ENCODE peak calls at places on chromosomes 11 and 22, in nine cellular contexts. T is right lobe of liver, O is Caco-2, D is lung, E is AG04450, G is cardiac fibroblast, L is cardiac muscle cell, S is tibial nerve, M is brain microvascular endothelial cell. C is an unnamed sample.

GRCh38 chr11:102791271-102792036 is 6.5 kb downstream of the MMP1 start:
- DNase-seq in T (no peak), O (no peak), D (no peak), E (no peak), G (no peak), L (no peak), S (no peak), M (no peak), C (no peak)

GRCh38 chr11:116219171-116219635 is 553.6 kb downstream of the BUD13 start:
- DNase-seq in T (no peak), O (peak), D (no peak), E (no peak), G (no peak), L (no peak), S (no peak), M (no peak), C (no peak)

GRCh38 chr11:107549253-107549953 is 16.1 kb downstream of the ALKBH8 start:
- DNase-seq in T (no peak), O (no peak), D (no peak), E (no peak), G (peak), L (peak), S (no peak), M (peak), C (peak)

GRCh38 chr11:69415411-69416122 is 65.9 kb upstream of the LINC01488 start:
- DNase-seq in T (no peak), O (no peak), D (no peak), E (no peak), G (no peak), L (no peak), S (no peak), M (no peak), C (no peak)

GRCh38 chr11:2582958-2583604 is 116.7 kb downstream of the KCNQ1OT1 start:
- DNase-seq in T (peak), O (no peak), D (no peak), E (no peak), G (no peak), L (no peak), S (no peak), M (no peak), C (peak)

GRCh38 chr22:20810645-20811044 is 36.7 kb downstream of the SERPIND1 start:
- DNase-seq in T (no peak), O (no peak), D (no peak), E (no peak), G (no peak), L (no peak), S (no peak), M (no peak), C (no peak)

GRCh38 chr11:86374121-86374520 is 566 bp upstream of the CCDC81 start:
- DNase-seq in T (no peak), O (no peak), D (no peak), E (no peak), G (no peak), L (no peak), S (no peak), M (no peak), C (no peak)

GRCh38 chr11:102448869-102449224 is 3.7 kb downstream of the TMEM123 start:
- DNase-seq in T (no peak), O (no peak), D (no peak), E (no peak), G (no peak), L (no peak), S (no peak), M (no peak), C (peak)

GRCh38 chr22:50118557-50119168 is 28.9 kb downstream of the MOV10L1 start:
- DNase-seq in T (no peak), O (peak), D (peak), E (peak), G (peak), L (peak), S (no peak), M (peak), C (peak)

GRCh38 chr22:30265851-30266444 is 703 bp downstream of the OSM start:
- DNase-seq in T (peak), O (no peak), D (peak), E (no peak), G (no peak), L (no peak), S (no peak), M (no peak), C (no peak)

GRCh38 chr11:27719575-27719925 is 19.3 kb upstream of the BDNF start:
- DNase-seq in T (no peak), O (no peak), D (no peak), E (no peak), G (no peak), L (no peak), S (no peak), M (no peak), C (no peak)

GRCh38 chr11:69339041-69339733 is 45.2 kb downstream of the MYEOV start:
- DNase-seq in T (no peak), O (peak), D (peak), E (no peak), G (no peak), L (no peak), S (no peak), M (no peak), C (no peak)

GRCh38 chr11:69120096-69120875 is 35.4 kb upstream of the SMIM38 start:
- DNase-seq in T (no peak), O (no peak), D (no peak), E (no peak), G (no peak), L (no peak), S (no peak), M (no peak), C (no peak)

GRCh38 chr11:28077524-28077923 is 30.4 kb downstream of the KIF18A start:
- DNase-seq in T (no peak), O (no peak), D (no peak), E (no peak), G (no peak), L (no peak), S (no peak), M (no peak), C (no peak)

GRCh38 chr11:47905358-47906059 is 57.4 kb upstream of the NUP160 start:
- DNase-seq in T (no peak), O (no peak), D (no peak), E (no peak), G (peak), L (peak), S (no peak), M (peak), C (peak)

GRCh38 chr11:120303004-120303637 is 22.0 kb upstream of the TLCD5 start:
- DNase-seq in T (peak), O (peak), D (peak), E (peak), G (peak), L (peak), S (peak), M (peak), C (peak)

GRCh38 chr22:20641919-20642579 is 131.9 kb upstream of the SERPIND1 start:
- DNase-seq in T (no peak), O (no peak), D (no peak), E (no peak), G (no peak), L (no peak), S (no peak), M (no peak), C (no peak)

GRCh38 chr11:17839450-17839849 is 104.9 kb downstream of the KCNC1 start:
- DNase-seq in T (no peak), O (no peak), D (no peak), E (no peak), G (no peak), L (no peak), S (no peak), M (no peak), C (no peak)

GRCh38 chr11:123511037-123511870 is 81.2 kb downstream of the GRAMD1B start:
- DNase-seq in T (peak), O (peak), D (peak), E (peak), G (peak), L (peak), S (peak), M (peak), C (peak)

GRCh38 chr22:28379075-28379806 is 300.4 kb downstream of the TTC28 start:
- DNase-seq in T (no peak), O (no peak), D (no peak), E (no peak), G (peak), L (peak), S (no peak), M (no peak), C (no peak)

GRCh38 chr11:86099727-86100320 is 30.9 kb upstream of the PICALM start:
- DNase-seq in T (peak), O (no peak), D (no peak), E (no peak), G (no peak), L (peak), S (no peak), M (no peak), C (peak)

GRCh38 chr22:25741692-25742626 is at the start of gene MYO18B:
- DNase-seq in T (no peak), O (no peak), D (no peak), E (no peak), G (peak), L (peak), S (no peak), M (no peak), C (no peak)

GRCh38 chr11:126284829-126285228 is 1.9 kb downstream of the TIRAP start:
- DNase-seq in T (peak), O (no peak), D (peak), E (peak), G (peak), L (peak), S (peak), M (peak), C (peak)

GRCh38 chr11:119412072-119412471 is 10.9 kb downstream of the THY1 start:
- DNase-seq in T (no peak), O (no peak), D (no peak), E (no peak), G (no peak), L (no peak), S (no peak), M (no peak), C (no peak)

GRCh38 chr11:61863548-61864081 is 27.7 kb downstream of the FADS3 start:
- DNase-seq in T (no peak), O (no peak), D (no peak), E (no peak), G (no peak), L (no peak), S (no peak), M (no peak), C (no peak)

DNA sequence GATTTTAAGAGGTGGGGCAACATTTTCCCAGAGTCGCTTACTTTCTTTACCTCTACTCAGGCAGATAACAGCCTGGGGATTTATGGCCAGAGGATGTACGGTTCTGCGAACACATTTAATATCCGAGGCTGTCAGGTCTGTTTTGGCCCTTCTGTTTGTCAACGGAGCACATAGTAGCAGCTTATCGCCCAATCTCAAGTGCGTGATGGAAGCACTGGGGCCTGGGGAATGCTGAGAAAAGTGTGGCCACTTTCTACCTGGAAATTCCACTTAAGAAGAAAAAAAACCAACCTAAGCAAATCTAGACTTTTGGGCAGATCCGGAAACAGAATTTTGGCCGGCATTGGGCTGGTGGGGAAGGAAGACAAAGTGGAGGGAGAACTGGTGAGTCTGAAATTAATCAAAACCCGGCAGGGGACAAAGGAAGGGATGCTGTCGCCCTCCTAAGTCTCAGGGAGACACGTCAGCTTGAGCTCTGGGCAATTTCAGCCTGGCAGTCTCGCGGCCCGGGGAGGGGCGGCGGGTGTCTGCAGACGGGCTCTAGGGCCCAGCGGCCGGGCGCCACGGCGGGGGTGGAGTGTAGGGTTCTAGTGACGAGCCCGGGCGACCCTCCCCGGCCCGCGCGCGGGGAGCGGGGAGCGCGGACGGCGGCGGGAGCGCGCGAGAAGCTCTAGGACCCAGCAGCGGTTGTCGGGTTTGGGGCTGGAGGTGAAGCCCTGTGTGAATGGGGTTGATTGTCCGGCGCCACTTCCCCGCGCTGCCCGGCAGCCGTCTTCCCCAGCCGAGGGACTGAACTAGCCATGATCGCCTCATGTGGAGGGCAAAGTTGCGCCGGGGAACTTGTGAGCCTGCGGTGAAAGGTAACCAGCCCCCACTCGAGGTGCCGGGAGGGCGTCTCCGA is at the start of gene AMOTL1:
- DNase-seq in T (peak), O (peak), D (peak), E (peak), G (peak), L (peak), S (peak), M (peak), C (peak)
- H3K4me3 ChIP-seq in T (peak), O (peak), D (peak), E (peak), G (peak), L (peak), S (peak), M (peak), C (peak)

GRCh38 chr11:10257478-10257877 is 36.5 kb downstream of the SBF2 start:
- DNase-seq in T (no peak), O (no peak), D (no peak), E (no peak), G (no peak), L (no peak), S (no peak), M (no peak), C (no peak)

GRCh38 chr11:10263929-10264328 is 30.1 kb downstream of the SBF2 start:
- DNase-seq in T (no peak), O (no peak), D (no peak), E (peak), G (peak), L (peak), S (no peak), M (peak), C (peak)

GRCh38 chr11:10265936-10266335 is 28.1 kb downstream of the SBF2 start:
- DNase-seq in T (no peak), O (no peak), D (no peak), E (no peak), G (no peak), L (no peak), S (no peak), M (no peak), C (no peak)

GRCh38 chr11:10267821-10268220 is 26.2 kb downstream of the SBF2 start:
- DNase-seq in T (no peak), O (no peak), D (no peak), E (no peak), G (no peak), L (no peak), S (no peak), M (no peak), C (peak)

DNA sequence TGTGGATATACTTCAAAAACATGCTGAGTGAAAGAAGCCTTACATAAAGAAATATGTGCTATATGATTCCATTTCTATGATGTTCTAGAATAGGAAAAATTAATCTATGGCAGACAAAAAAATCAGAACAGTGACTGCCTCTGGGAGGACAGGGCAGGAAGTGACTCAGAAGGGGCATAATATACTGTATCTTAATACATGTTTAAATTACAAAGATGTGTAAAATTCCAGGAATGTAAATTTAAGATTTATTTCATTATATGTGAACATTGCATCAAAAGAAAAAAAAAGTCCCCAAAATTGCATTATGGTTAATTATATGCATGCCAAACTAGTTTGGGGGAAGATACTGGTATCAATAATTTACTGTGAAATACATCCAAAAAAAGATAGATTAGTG is 32.2 kb downstream of the SBF2 start:
- DNase-seq in T (no peak), O (no peak), D (no peak), E (no peak), G (no peak), L (no peak), S (no peak), M (no peak), C (peak)
- TF ChIP-seq CTCF in T (no peak), O (no peak), D (no peak), E (no peak), G (no peak), L (no peak), S (no peak), M (no peak), C (no peak)

DNA sequence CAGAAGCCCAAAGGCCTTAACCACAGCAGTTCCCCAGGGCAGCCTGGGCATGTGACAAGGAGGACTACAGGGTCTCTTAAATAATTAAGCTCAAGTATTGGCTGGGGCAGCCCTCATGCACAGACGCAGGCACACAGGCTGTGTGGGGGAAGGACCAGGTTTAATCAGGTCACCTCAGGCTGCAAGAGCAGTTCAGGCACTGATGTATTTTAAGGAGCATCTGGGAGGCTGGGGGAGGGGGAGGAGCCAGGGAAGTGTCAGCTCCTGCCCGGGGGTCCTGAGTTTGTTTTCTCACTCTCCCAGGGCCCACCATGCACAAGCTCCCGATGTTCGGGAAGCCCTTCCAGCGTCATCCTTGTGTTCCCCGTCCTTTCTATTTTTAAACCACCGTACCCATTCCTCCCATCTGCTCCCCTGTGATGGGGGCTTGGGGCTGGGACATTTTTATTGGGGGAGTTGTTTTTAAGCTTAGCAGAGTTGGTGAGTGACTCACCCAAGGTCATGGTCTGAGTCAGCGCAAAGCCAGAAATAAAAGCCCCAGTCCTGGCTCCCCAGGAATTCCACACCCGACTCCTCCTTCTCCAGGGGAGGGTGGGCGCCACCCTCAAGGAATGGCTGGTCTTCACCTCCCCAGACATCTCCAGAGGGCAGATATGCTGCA is 2.4 kb downstream of the CSDC2 start:
- DNase-seq in T (no peak), O (no peak), D (no peak), E (no peak), G (peak), L (peak), S (no peak), M (peak), C (peak)
- H3K4me3 ChIP-seq in T (no peak), O (no peak), D (no peak), E (peak), G (no peak), L (no peak), S (no peak), M (peak), C (peak)

DNA sequence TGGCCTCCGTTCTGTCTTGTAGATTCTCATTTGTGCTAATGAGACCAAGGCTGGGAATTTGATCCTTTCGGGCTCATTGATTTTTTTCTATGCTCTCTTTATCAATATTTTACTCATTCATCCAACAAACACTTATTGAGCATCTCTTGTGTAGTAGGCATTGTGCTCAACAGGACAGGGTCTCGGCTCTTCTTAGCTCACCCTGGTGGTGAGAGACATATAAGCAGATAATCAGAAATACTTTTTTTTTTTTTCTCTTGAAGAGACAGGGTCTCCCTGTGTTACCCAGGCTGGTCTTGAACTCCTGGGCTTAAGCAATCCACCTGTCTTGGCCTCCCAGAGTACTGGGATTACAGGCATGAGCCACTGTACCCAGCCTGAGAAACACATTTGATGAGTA is 48.0 kb upstream of the SLC5A1 start:
- DNase-seq in T (no peak), O (no peak), D (no peak), E (no peak), G (no peak), L (no peak), S (no peak), M (no peak), C (peak)
- TF ChIP-seq CTCF in T (no peak), O (no peak), D (no peak), E (peak), G (peak), L (peak), S (no peak), M (peak), C (peak)

GRCh38 chr22:19621372-19622060 is 92.8 kb upstream of the SEPTIN5 start:
- DNase-seq in T (no peak), O (no peak), D (peak), E (no peak), G (peak), L (peak), S (no peak), M (no peak), C (peak)

GRCh38 chr22:19625331-19626041 is 88.8 kb upstream of the SEPTIN5 start:
- DNase-seq in T (no peak), O (no peak), D (no peak), E (no peak), G (no peak), L (no peak), S (no peak), M (no peak), C (no peak)

GRCh38 chr22:19622061-19622441 is 92.3 kb upstream of the SEPTIN5 start:
- DNase-seq in T (no peak), O (no peak), D (no peak), E (no peak), G (no peak), L (no peak), S (no peak), M (no peak), C (no peak)

GRCh38 chr22:19619144-19620009 is 94.9 kb upstream of the SEPTIN5 start:
- DNase-seq in T (no peak), O (no peak), D (no peak), E (no peak), G (no peak), L (no peak), S (no peak), M (no peak), C (no peak)

GRCh38 chr22:19620742-19621371 is 93.4 kb upstream of the SEPTIN5 start:
- DNase-seq in T (no peak), O (no peak), D (peak), E (no peak), G (peak), L (peak), S (no peak), M (no peak), C (peak)
- H3K4me3 ChIP-seq in T (no peak), O (no peak), D (no peak), E (no peak), G (no peak), L (no peak), S (no peak), M (no peak), C (no peak)

GRCh38 chr22:37030560-37031281 is 11.2 kb downstream of the MPST start:
- DNase-seq in T (no peak), O (no peak), D (no peak), E (no peak), G (no peak), L (no peak), S (no peak), M (no peak), C (no peak)
- TF ChIP-seq CTCF in T (no peak), O (no peak), D (no peak), E (no peak), G (no peak), L (peak), S (no peak), M (no peak), C (no peak)

DNA sequence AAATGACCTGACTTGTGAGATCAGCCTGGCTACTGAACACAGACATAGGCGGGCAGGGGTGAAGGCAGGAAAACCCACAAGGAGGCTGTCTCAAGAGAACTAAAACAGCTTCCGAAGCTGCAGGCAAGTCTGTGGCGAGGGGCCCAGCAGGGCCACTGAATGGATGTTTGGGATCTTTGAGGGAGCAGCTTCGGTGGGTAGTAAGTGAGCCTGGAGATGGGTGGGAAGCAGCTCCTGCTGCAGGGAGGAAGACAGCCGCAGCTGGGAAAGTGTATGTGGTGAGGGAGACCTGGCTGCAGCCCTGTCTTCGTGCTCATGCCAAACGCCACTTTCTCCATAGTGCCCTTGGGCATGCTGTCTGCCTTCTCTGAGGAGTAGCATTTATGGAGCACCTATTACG is 3.4 kb downstream of the CCDC86 start:
- DNase-seq in T (no peak), O (no peak), D (no peak), E (no peak), G (no peak), L (no peak), S (no peak), M (no peak), C (no peak)
- H3K4me3 ChIP-seq in T (no peak), O (no peak), D (no peak), E (no peak), G (peak), L (no peak), S (no peak), M (no peak), C (peak)